ENCODE peak calls at places on chromosomes 16 and 17, in nine cellular contexts. P is endothelial cell, Q is fibroblast of mammary gland, N is astrocyte, W is body of pancreas, B is choroid plexus epithelial cell, V is Peyer's patch, U is BE2C, Z is endothelial cell of umbilical vein. K is an unnamed sample.

GRCh38 chr17:57945999-57946797 is 9.0 kb downstream of the CUEDC1 start:
- DNase-seq in P (no peak), Q (peak; percentile 62), N (peak; percentile 55), W (no peak), B (no peak), V (no peak), U (no peak), Z (no peak), K (no peak)

GRCh38 chr16:55830658-55831294 is 2.1 kb downstream of the CES1 start:
- DNase-seq in P (no peak), Q (no peak), N (no peak), W (no peak), B (no peak), V (no peak), U (no peak), Z (no peak), K (no peak)

GRCh38 chr17:59093702-59094231 is 12.9 kb downstream of the TRIM37 start:
- DNase-seq in P (no peak), Q (peak; percentile 94), N (peak; percentile 92), W (peak; percentile 37), B (peak; percentile 98), V (no peak), U (peak; percentile 9), Z (peak; percentile 93), K (no peak)

GRCh38 chr16:89278441-89279240 is 61.1 kb downstream of the ZNF778 start:
- DNase-seq in P (no peak), Q (no peak), N (no peak), W (no peak), B (no peak), V (no peak), U (no peak), Z (no peak), K (no peak)

GRCh38 chr17:4144411-4144747 is 1.4 kb downstream of the CYB5D2 start:
- DNase-seq in P (no peak), Q (no peak), N (no peak), W (no peak), B (no peak), V (no peak), U (no peak), Z (no peak), K (no peak)

GRCh38 chr16:50425648-50426047 is 56.9 kb upstream of the BRD7 start:
- DNase-seq in P (no peak), Q (no peak), N (no peak), W (no peak), B (no peak), V (no peak), U (peak; percentile 77), Z (no peak), K (no peak)

GRCh38 chr17:18997650-18998196 is 6.8 kb downstream of the FAM83G start:
- DNase-seq in P (no peak), Q (no peak), N (no peak), W (no peak), B (no peak), V (no peak), U (no peak), Z (no peak), K (no peak)

GRCh38 chr17:57597531-57598453 is 147.3 kb downstream of the CCDC182 start:
- DNase-seq in P (peak; percentile 76), Q (peak; percentile 79), N (peak; percentile 61), W (peak; percentile 68), B (peak; percentile 85), V (peak; percentile 63), U (peak; percentile 88), Z (peak; percentile 67), K (peak; percentile 52)

GRCh38 chr17:72419866-72420774 is 299.3 kb downstream of the SOX9 start:
- DNase-seq in P (no peak), Q (no peak), N (peak; percentile 66), W (no peak), B (no peak), V (no peak), U (no peak), Z (no peak), K (no peak)

GRCh38 chr17:47277921-47278320 is 24.3 kb downstream of the ITGB3 start:
- DNase-seq in P (no peak), Q (no peak), N (no peak), W (no peak), B (peak; percentile 38), V (no peak), U (no peak), Z (no peak), K (no peak)

GRCh38 chr17:61395409-61395982 is 4.1 kb upstream of the TBX2 start:
- DNase-seq in P (no peak), Q (no peak), N (no peak), W (no peak), B (no peak), V (no peak), U (no peak), Z (no peak), K (no peak)

GRCh38 chr17:61398721-61399130 is 917 bp upstream of the TBX2 start:
- DNase-seq in P (no peak), Q (no peak), N (no peak), W (no peak), B (no peak), V (peak; percentile 55), U (no peak), Z (no peak), K (no peak)

GRCh38 chr17:61395983-61396585 is 3.6 kb upstream of the TBX2 start:
- DNase-seq in P (no peak), Q (no peak), N (no peak), W (no peak), B (no peak), V (no peak), U (no peak), Z (no peak), K (no peak)

GRCh38 chr17:61396586-61397085 is 3.0 kb upstream of the TBX2 start:
- DNase-seq in P (no peak), Q (no peak), N (no peak), W (no peak), B (no peak), V (peak; percentile 48), U (no peak), Z (no peak), K (no peak)

GRCh38 chr17:61397086-61397842 is 2.4 kb upstream of the TBX2 start:
- DNase-seq in P (no peak), Q (no peak), N (no peak), W (no peak), B (no peak), V (peak; percentile 45), U (peak; percentile 84), Z (no peak), K (no peak)
- TF ChIP-seq CTCF in P (no peak), Q (peak; percentile 17), N (no peak), W (no peak), B (peak; percentile 16), V (no peak), U (peak; percentile 20), Z (no peak), K (no peak)

GRCh38 chr16:52071101-52071500 is 475.8 kb downstream of the TOX3 start:
- DNase-seq in P (no peak), Q (no peak), N (no peak), W (no peak), B (no peak), V (no peak), U (no peak), Z (no peak), K (no peak)

GRCh38 chr16:52068447-52069074 is 478.4 kb downstream of the TOX3 start:
- DNase-seq in P (peak; percentile 42), Q (peak; percentile 2), N (no peak), W (peak; percentile 66), B (peak; percentile 16), V (no peak), U (peak; percentile 20), Z (no peak), K (peak; percentile 24)

GRCh38 chr16:52070341-52071057 is 476.4 kb downstream of the TOX3 start:
- DNase-seq in P (no peak), Q (no peak), N (no peak), W (no peak), B (no peak), V (no peak), U (no peak), Z (no peak), K (no peak)

GRCh38 chr16:52066951-52067350 is 480.0 kb downstream of the TOX3 start:
- DNase-seq in P (no peak), Q (no peak), N (no peak), W (no peak), B (no peak), V (no peak), U (no peak), Z (no peak), K (no peak)

DNA sequence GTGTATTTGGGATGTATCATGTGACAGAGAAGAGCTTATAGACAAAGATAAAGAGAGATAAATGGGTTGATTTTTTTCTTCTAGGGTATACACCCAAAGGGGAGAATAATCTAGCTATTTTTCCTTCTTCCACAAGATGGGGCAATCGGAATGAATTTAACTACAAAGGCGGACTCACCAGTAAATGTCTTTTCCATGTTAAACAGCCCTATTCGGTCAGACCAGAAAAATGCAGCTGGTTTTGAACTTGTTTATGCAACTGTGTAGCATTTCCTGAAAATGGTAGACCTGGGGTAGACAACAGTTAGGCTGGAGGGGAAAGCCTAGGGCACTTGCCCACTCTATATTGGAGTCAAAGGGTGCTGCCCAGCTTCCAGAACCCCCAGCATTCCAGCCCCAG is 477.1 kb downstream of the TOX3 start:
- DNase-seq in P (peak; percentile 19), Q (peak; percentile 1), N (peak; percentile 14), W (no peak), B (peak; percentile 12), V (no peak), U (no peak), Z (no peak), K (no peak)
- TF ChIP-seq CTCF in P (peak; percentile 36), Q (no peak), N (peak; percentile 53), W (peak; percentile 12), B (no peak), V (peak; percentile 49), U (peak; percentile 56), Z (no peak), K (peak; percentile 68)

DNA sequence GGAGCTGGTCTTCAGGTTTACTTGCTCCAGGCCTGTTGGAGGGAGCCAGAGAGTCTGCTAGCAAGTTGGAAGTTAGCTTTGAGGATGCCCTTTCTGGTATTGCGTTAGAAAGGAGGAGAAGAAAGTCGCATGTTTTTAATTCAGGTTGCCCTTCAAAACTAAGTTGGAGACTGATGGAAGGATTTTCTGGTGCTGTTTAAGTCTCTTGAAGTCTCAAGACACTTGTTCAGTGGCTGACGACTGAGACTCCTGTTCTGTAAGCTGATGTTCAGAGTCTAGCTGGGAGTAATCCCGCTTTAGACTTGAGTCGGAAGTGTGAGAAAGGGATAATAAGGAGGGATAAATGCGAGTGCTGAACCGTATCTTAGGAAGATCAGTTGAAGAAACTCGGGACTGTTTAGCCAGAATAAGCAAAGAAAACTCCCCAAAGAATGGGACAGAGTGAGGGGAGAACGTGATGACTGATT is 740 bp downstream of the AATF start:
- DNase-seq in P (no peak), Q (peak; percentile 50), N (peak; percentile 23), W (no peak), B (peak; percentile 75), V (no peak), U (no peak), Z (no peak), K (no peak)
- TF ChIP-seq CTCF in P (no peak), Q (no peak), N (no peak), W (no peak), B (peak; percentile 40), V (no peak), U (peak; percentile 6), Z (no peak), K (no peak)

DNA sequence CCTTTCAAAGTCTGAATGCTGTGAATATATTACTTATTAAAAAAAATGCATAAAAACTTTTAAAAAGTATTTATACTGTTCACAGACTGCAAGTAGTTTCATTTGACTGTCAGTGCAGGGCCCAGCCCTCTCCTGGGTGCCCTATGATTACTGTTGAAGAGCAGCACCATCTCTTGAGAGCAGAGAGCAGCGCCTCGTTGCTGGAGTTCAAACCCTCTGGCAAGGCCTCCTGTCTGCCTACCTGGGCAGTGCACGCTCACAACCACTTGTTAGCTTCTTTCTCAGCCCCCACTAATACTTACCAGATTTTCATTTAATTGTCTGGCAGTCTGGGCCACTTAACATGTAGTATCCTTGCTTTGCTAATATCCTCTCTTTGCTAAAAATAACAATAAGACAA is 233.4 kb downstream of the PHKB start:
- DNase-seq in P (no peak), Q (no peak), N (no peak), W (no peak), B (no peak), V (no peak), U (no peak), Z (peak; percentile 30), K (no peak)
- TF ChIP-seq CTCF in P (no peak), Q (no peak), N (no peak), W (no peak), B (peak; percentile 21), V (no peak), U (no peak), Z (no peak), K (no peak)

K was measured in progenitor cell of endocrine pancreas.